ENCODE peak calls at places on chromosomes 11 and 22, in seven cellular contexts. One of them, this sample, is unnamed.

GRCh38 chr11:101407324-101407723 is 176.5 kb downstream of the TRPC6 start:
- DNase-seq in cardiac muscle cell: peak; percentile 14
- DNase-seq in A673: no peak
- DNase-seq in heart left ventricle: no peak
- DNase-seq in SK-N-SH: no peak
- DNase-seq in heart right ventricle: no peak
- DNase-seq in upper lobe of left lung: no peak
- DNase-seq in this sample: no peak

GRCh38 chr11:79520086-79520485 is 79.3 kb upstream of the TENM4 start:
- DNase-seq in cardiac muscle cell: no peak
- DNase-seq in A673: no peak
- DNase-seq in heart left ventricle: no peak
- DNase-seq in SK-N-SH: no peak
- DNase-seq in heart right ventricle: no peak
- DNase-seq in upper lobe of left lung: no peak
- DNase-seq in this sample: no peak

GRCh38 chr11:121687961-121688566 is 235.3 kb upstream of the SORL1-AS1 start:
- DNase-seq in cardiac muscle cell: peak; percentile 70
- DNase-seq in A673: no peak
- DNase-seq in heart left ventricle: no peak
- DNase-seq in SK-N-SH: no peak
- DNase-seq in heart right ventricle: no peak
- DNase-seq in upper lobe of left lung: no peak
- DNase-seq in this sample: no peak

GRCh38 chr11:61567286-61568061 is 13.4 kb downstream of the SYT7 start:
- DNase-seq in cardiac muscle cell: peak; percentile 89
- DNase-seq in A673: peak; percentile 91
- DNase-seq in heart left ventricle: peak; percentile 79
- DNase-seq in SK-N-SH: peak; percentile 63
- DNase-seq in heart right ventricle: peak; percentile 82
- DNase-seq in upper lobe of left lung: peak; percentile 88
- DNase-seq in this sample: peak; percentile 69

GRCh38 chr22:48106215-48106614 is 1343.8 kb downstream of the TBC1D22A start:
- DNase-seq in cardiac muscle cell: no peak
- DNase-seq in A673: no peak
- DNase-seq in heart left ventricle: no peak
- DNase-seq in SK-N-SH: no peak
- DNase-seq in heart right ventricle: no peak
- DNase-seq in upper lobe of left lung: no peak
- DNase-seq in this sample: no peak

GRCh38 chr11:44852159-44852707 is 98.5 kb downstream of the TP53I11 start:
- DNase-seq in cardiac muscle cell: no peak
- DNase-seq in A673: no peak
- DNase-seq in heart left ventricle: no peak
- DNase-seq in SK-N-SH: no peak
- DNase-seq in heart right ventricle: no peak
- DNase-seq in upper lobe of left lung: no peak
- DNase-seq in this sample: no peak

GRCh38 chr22:41290262-41291221 is 4.6 kb upstream of the RANGAP1 start:
- DNase-seq in cardiac muscle cell: peak; percentile 78
- DNase-seq in A673: peak; percentile 47
- DNase-seq in heart left ventricle: no peak
- DNase-seq in SK-N-SH: no peak
- DNase-seq in heart right ventricle: no peak
- DNase-seq in upper lobe of left lung: no peak
- DNase-seq in this sample: no peak

GRCh38 chr11:31557991-31558390 is 48.4 kb downstream of the ELP4 start:
- DNase-seq in cardiac muscle cell: peak; percentile 23
- DNase-seq in A673: no peak
- DNase-seq in heart left ventricle: no peak
- DNase-seq in SK-N-SH: no peak
- DNase-seq in heart right ventricle: no peak
- DNase-seq in upper lobe of left lung: no peak
- DNase-seq in this sample: no peak

GRCh38 chr11:93936416-93936815 is 84.7 kb upstream of the HEPHL1 start:
- DNase-seq in cardiac muscle cell: no peak
- DNase-seq in A673: no peak
- DNase-seq in heart left ventricle: no peak
- DNase-seq in SK-N-SH: peak; percentile 70
- DNase-seq in heart right ventricle: no peak
- DNase-seq in upper lobe of left lung: no peak
- DNase-seq in this sample: no peak

GRCh38 chr11:134288486-134288885 is 12.3 kb downstream of the GLB1L3 start:
- DNase-seq in cardiac muscle cell: no peak
- DNase-seq in A673: no peak
- DNase-seq in heart left ventricle: no peak
- DNase-seq in SK-N-SH: no peak
- DNase-seq in heart right ventricle: no peak
- DNase-seq in upper lobe of left lung: peak; percentile 23
- DNase-seq in this sample: no peak

GRCh38 chr11:135006800-135007199 is 594.8 kb upstream of the B3GAT1 start:
- DNase-seq in cardiac muscle cell: no peak
- DNase-seq in A673: no peak
- DNase-seq in heart left ventricle: no peak
- DNase-seq in SK-N-SH: peak; percentile 34
- DNase-seq in heart right ventricle: no peak
- DNase-seq in upper lobe of left lung: no peak
- DNase-seq in this sample: no peak

GRCh38 chr11:42407379-42407778 is 904.4 kb upstream of the API5 start:
- DNase-seq in cardiac muscle cell: peak; percentile 40
- DNase-seq in A673: peak; percentile 43
- DNase-seq in heart left ventricle: no peak
- DNase-seq in SK-N-SH: peak; percentile 25
- DNase-seq in heart right ventricle: no peak
- DNase-seq in upper lobe of left lung: no peak
- DNase-seq in this sample: no peak

GRCh38 chr11:34149786-34150185 is 44.4 kb downstream of the NAT10 start:
- DNase-seq in cardiac muscle cell: peak; percentile 29
- DNase-seq in A673: peak; percentile 57
- DNase-seq in heart left ventricle: no peak
- DNase-seq in SK-N-SH: peak; percentile 79
- DNase-seq in heart right ventricle: no peak
- DNase-seq in upper lobe of left lung: no peak
- DNase-seq in this sample: no peak

GRCh38 chr11:12185914-12186313 is 75.5 kb downstream of the MICAL2 start:
- DNase-seq in cardiac muscle cell: peak; percentile 67
- DNase-seq in A673: peak; percentile 74
- DNase-seq in heart left ventricle: no peak
- DNase-seq in SK-N-SH: peak; percentile 31
- DNase-seq in heart right ventricle: peak; percentile 53
- DNase-seq in upper lobe of left lung: no peak
- DNase-seq in this sample: no peak
- H3K27ac ChIP-seq in cardiac muscle cell: peak overlapping the region; percentile 93
- H3K27ac ChIP-seq in A673: no peak overlapping the region
- H3K27ac ChIP-seq in heart left ventricle: peak overlapping the region; percentile 50
- H3K27ac ChIP-seq in SK-N-SH: peak overlapping the region; percentile 65
- H3K27ac ChIP-seq in heart right ventricle: peak overlapping the region; percentile 26
- H3K27ac ChIP-seq in upper lobe of left lung: peak overlapping the region; percentile 12
- H3K27ac ChIP-seq in this sample: no peak overlapping the region

DNA sequence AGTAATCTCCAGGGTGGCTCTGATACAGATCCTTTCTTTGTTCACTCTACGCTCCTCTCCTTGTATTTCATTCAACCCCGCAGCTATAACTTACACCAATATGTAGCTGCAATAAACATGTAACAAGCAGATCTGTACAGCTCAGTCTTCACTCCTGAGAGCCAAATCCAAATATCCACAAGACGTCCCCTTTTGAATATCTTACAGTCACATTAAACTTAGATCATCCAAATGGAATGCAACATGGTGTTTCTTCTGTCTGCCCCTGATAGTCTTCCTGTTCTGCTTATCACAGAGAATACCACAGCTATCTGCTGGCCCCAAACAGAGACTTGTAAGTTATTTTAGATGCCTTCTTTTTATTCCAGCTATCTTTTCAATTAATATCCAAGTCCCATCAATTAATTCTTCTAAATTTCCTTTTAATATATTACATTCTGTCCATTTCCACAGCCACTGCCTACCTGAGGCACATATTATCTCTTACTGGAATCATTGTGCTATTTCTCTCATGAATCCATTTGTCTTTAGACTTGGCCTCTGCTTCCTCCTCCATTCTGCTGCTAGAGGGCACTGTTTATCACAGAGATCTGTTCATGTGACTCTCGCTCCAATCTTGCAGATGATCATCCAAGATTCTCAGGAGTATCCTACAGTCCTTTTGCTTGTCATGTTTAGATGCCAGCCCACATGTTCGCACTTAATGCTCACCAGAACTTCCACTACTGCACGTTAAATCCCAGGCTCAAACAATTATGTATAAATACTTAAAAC is 908.6 kb downstream of the NTM start:
- DNase-seq in cardiac muscle cell: peak; percentile 38
- DNase-seq in A673: peak; percentile 47
- DNase-seq in heart left ventricle: no peak
- DNase-seq in SK-N-SH: no peak
- DNase-seq in heart right ventricle: no peak
- DNase-seq in upper lobe of left lung: no peak
- DNase-seq in this sample: no peak
- TF ChIP-seq CTCF in cardiac muscle cell: peak; percentile 38
- TF ChIP-seq CTCF in A673: peak; percentile 60
- TF ChIP-seq CTCF in heart left ventricle: peak; percentile 19
- TF ChIP-seq CTCF in SK-N-SH: peak; percentile 64
- TF ChIP-seq CTCF in heart right ventricle: no peak
- TF ChIP-seq CTCF in upper lobe of left lung: peak; percentile 15
- TF ChIP-seq CTCF in this sample: no peak

GRCh38 chr11:2924381-2924780 is 4.8 kb downstream of the PHLDA2 start:
- DNase-seq in cardiac muscle cell: no peak
- DNase-seq in A673: no peak
- DNase-seq in heart left ventricle: peak; percentile 42
- DNase-seq in SK-N-SH: peak; percentile 81
- DNase-seq in heart right ventricle: no peak
- DNase-seq in upper lobe of left lung: no peak
- DNase-seq in this sample: no peak

GRCh38 chr11:2926611-2927492 is 2.4 kb downstream of the PHLDA2 start:
- DNase-seq in cardiac muscle cell: no peak
- DNase-seq in A673: no peak
- DNase-seq in heart left ventricle: peak; percentile 18
- DNase-seq in SK-N-SH: no peak
- DNase-seq in heart right ventricle: no peak
- DNase-seq in upper lobe of left lung: peak; percentile 44
- DNase-seq in this sample: no peak

GRCh38 chr11:2927493-2927800 is 1.8 kb downstream of the PHLDA2 start:
- DNase-seq in cardiac muscle cell: no peak
- DNase-seq in A673: no peak
- DNase-seq in heart left ventricle: no peak
- DNase-seq in SK-N-SH: no peak
- DNase-seq in heart right ventricle: no peak
- DNase-seq in upper lobe of left lung: no peak
- DNase-seq in this sample: no peak

GRCh38 chr11:2923446-2924375 is 5.5 kb downstream of the PHLDA2 start:
- DNase-seq in cardiac muscle cell: no peak
- DNase-seq in A673: no peak
- DNase-seq in heart left ventricle: no peak
- DNase-seq in SK-N-SH: peak; percentile 72
- DNase-seq in heart right ventricle: no peak
- DNase-seq in upper lobe of left lung: peak; percentile 78
- DNase-seq in this sample: no peak

GRCh38 chr11:2924821-2925675 is 4.2 kb downstream of the PHLDA2 start:
- DNase-seq in cardiac muscle cell: no peak
- DNase-seq in A673: no peak
- DNase-seq in heart left ventricle: peak; percentile 18
- DNase-seq in SK-N-SH: no peak
- DNase-seq in heart right ventricle: no peak
- DNase-seq in upper lobe of left lung: peak; percentile 77
- DNase-seq in this sample: no peak
- H3K27ac ChIP-seq in cardiac muscle cell: no peak overlapping the region
- H3K27ac ChIP-seq in A673: no peak overlapping the region
- H3K27ac ChIP-seq in heart left ventricle: no peak overlapping the region
- H3K27ac ChIP-seq in SK-N-SH: no peak overlapping the region
- H3K27ac ChIP-seq in heart right ventricle: peak overlapping the region; percentile 7
- H3K27ac ChIP-seq in upper lobe of left lung: no peak overlapping the region
- H3K27ac ChIP-seq in this sample: no peak overlapping the region

DNA sequence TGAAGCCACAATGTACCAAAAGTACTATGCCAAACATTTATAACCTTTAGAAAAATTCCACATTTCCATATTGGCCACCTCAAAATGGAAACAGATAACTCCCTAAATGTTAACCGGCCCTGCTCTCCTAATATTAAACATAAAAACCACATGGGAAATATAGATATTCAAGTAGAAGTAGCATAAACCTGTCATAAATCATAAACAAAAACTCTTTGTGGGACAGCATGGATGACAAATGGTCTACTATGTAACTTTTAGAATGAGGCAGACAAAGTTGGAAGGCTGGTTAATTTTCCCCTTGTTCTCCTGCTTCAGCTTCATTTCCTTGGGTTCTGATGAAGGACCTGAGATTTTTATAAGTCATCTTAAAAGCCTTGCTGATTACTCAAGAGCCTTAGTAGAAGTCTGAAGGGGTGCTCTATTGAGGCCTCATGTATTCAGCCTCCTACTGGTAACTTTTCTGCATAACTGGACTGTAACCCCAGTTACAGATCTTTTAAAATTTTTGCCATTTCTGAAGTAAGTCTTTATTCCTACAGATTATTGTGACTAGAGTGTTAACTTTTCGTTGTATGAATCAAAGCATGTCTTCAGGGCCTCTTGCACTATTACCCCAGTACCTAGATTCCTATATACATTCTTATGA is 116.4 kb downstream of the STIM1 start:
- DNase-seq in cardiac muscle cell: peak; percentile 41
- DNase-seq in A673: no peak
- DNase-seq in heart left ventricle: no peak
- DNase-seq in SK-N-SH: no peak
- DNase-seq in heart right ventricle: no peak
- DNase-seq in upper lobe of left lung: no peak
- DNase-seq in this sample: no peak
- TF ChIP-seq CTCF in cardiac muscle cell: no peak
- TF ChIP-seq CTCF in A673: no peak
- TF ChIP-seq CTCF in heart left ventricle: no peak
- TF ChIP-seq CTCF in SK-N-SH: peak; percentile 14
- TF ChIP-seq CTCF in heart right ventricle: no peak
- TF ChIP-seq CTCF in upper lobe of left lung: no peak
- TF ChIP-seq CTCF in this sample: no peak

GRCh38 chr22:26185190-26185589 is 15.9 kb downstream of the SEZ6L start:
- DNase-seq in cardiac muscle cell: no peak
- DNase-seq in A673: no peak
- DNase-seq in heart left ventricle: no peak
- DNase-seq in SK-N-SH: no peak
- DNase-seq in heart right ventricle: no peak
- DNase-seq in upper lobe of left lung: no peak
- DNase-seq in this sample: no peak
- H3K27ac ChIP-seq in cardiac muscle cell: no peak overlapping the region
- H3K27ac ChIP-seq in A673: no peak overlapping the region
- H3K27ac ChIP-seq in heart left ventricle: no peak overlapping the region
- H3K27ac ChIP-seq in SK-N-SH: no peak overlapping the region
- H3K27ac ChIP-seq in heart right ventricle: no peak overlapping the region
- H3K27ac ChIP-seq in upper lobe of left lung: no peak overlapping the region
- H3K27ac ChIP-seq in this sample: no peak overlapping the region

This sample was measured in CD4-positive, alpha-beta T cell.